ENCODE peak calls at places on chromosomes 2 and 18, in six cellular contexts. O is K562, E is H1, Y is SK-N-SH, T is GM12878, H is HepG2. W is an unnamed sample.

GRCh38 chr18:12907258-12907925 is 23.4 kb upstream of the PTPN2 start:
- DNase-seq in O (peak; percentile 29), E (no peak), Y (no peak), T (no peak), H (no peak), W (no peak)

GRCh38 chr2:74471332-74472065 is 981 bp downstream of the MRPL53 start:
- DNase-seq in O (no peak), E (no peak), Y (no peak), T (no peak), H (no peak), W (no peak)

GRCh38 chr2:64865073-64865830 is 123.9 kb upstream of the SLC1A4 start:
- DNase-seq in O (peak; percentile 60), E (no peak), Y (peak; percentile 95), T (no peak), H (no peak), W (no peak)

GRCh38 chr2:30871980-30872789 is 64.9 kb upstream of the CAPN13 start:
- DNase-seq in O (no peak), E (peak; percentile 23), Y (no peak), T (no peak), H (no peak), W (no peak)

GRCh38 chr2:220282221-220282620 is 654.8 kb downstream of the SLC4A3 start:
- DNase-seq in O (no peak), E (no peak), Y (no peak), T (no peak), H (no peak), W (no peak)

GRCh38 chr2:59462418-59463197 is 1090.8 kb downstream of the BCL11A start:
- DNase-seq in O (no peak), E (no peak), Y (no peak), T (no peak), H (no peak), W (peak; percentile 2)

GRCh38 chr18:75533954-75534353 is 106.5 kb upstream of the SMIM21 start:
- DNase-seq in O (no peak), E (no peak), Y (no peak), T (no peak), H (no peak), W (no peak)

GRCh38 chr2:6921321-6921922 is 4.2 kb downstream of the RNF144A start:
- DNase-seq in O (no peak), E (no peak), Y (no peak), T (no peak), H (peak; percentile 96), W (no peak)

GRCh38 chr2:7886665-7887064 is 795.2 kb upstream of the ID2 start:
- DNase-seq in O (no peak), E (no peak), Y (no peak), T (no peak), H (peak; percentile 42), W (no peak)

GRCh38 chr2:219300022-219300421 is 9.2 kb downstream of the PTPRN start:
- DNase-seq in O (no peak), E (no peak), Y (no peak), T (no peak), H (no peak), W (no peak)

GRCh38 chr2:11938196-11938595 is 191.8 kb downstream of the LPIN1 start:
- DNase-seq in O (no peak), E (no peak), Y (no peak), T (no peak), H (no peak), W (no peak)

GRCh38 chr2:45637440-45637839 is 14.0 kb upstream of the PRKCE start:
- DNase-seq in O (no peak), E (no peak), Y (no peak), T (peak; percentile 41), H (no peak), W (no peak)

GRCh38 chr2:31429759-31430438 is 15.4 kb upstream of the XDH start:
- DNase-seq in O (no peak), E (no peak), Y (no peak), T (no peak), H (no peak), W (no peak)

GRCh38 chr2:64204006-64204632 is 59.9 kb upstream of the PELI1 start:
- DNase-seq in O (no peak), E (no peak), Y (no peak), T (peak; percentile 88), H (no peak), W (no peak)

GRCh38 chr2:52632543-52632942 is 1135.1 kb upstream of the CHAC2 start:
- DNase-seq in O (no peak), E (no peak), Y (no peak), T (no peak), H (no peak), W (no peak)

DNA sequence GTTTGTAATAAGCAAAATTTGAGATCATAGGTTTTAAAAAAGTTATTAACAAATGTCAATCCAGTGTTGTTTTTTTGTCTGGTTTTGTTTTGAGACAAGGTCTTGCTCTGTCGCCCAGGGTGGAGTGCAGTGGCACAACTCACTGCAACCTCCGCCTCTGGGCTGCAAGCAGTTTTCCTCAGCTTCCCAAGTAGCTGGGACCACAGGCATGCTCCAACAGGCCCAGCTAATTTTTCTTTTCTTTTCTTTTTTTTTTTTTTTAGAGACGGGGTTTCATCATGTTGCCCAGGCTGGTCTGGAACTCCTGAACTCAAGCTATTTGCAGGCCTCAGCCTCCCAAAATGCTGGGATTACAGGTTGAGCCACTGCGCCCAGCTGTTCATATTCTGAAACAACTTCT is 31.3 kb downstream of the GALNT3 start:
- DNase-seq in O (no peak), E (no peak), Y (no peak), T (no peak), H (no peak), W (no peak)
- H3K4me3 ChIP-seq in O (no peak overlapping the region), E (no peak overlapping the region), Y (no peak overlapping the region), T (no peak overlapping the region), H (no peak overlapping the region), W (no peak overlapping the region)

DNA sequence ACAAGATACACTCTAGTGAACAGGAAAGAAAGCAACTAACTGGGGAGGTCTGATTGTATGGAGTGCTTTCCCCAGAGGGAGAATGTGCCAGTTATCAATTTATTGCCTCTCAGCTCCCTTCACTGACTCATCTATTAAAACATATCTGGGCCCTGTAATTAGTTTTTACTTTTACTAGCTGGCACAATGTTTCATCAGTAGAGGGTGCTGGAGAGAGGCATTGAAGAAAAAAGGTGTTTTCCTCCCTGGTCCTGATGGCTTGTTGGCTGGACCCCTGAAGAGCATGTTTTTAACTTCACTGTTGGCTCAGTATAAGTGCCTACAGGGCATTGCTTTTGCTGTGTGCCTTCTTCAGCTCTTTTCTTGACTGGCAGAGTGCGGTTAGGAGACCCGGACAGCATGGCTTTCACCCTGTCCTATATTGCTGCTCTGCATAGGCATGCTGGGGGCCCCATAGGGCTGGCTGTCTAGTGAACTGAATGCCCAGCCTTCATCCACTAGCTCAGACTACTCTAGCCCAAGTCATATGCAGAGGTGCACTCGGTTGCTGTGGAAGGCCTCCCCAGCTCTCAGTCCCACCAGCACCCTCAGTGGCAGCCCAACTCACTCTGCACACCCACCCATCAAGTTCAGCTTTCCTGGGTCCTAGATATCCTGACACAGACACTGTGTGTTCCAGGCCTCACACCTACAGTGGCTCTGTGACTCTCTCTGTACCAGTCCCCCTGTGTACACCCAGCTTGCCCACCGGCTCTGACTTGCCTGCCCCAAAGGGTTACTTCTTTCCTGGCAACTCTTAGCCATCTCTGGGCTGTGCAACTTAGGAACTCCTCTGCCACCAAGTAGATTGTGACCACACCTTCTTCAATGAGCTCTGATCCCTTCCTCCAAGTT is 62.3 kb upstream of the ACYP2 start:
- DNase-seq in O (peak; percentile 37), E (no peak), Y (no peak), T (no peak), H (no peak), W (no peak)
- H3K27ac ChIP-seq in O (no peak overlapping the region), E (no peak overlapping the region), Y (no peak overlapping the region), T (peak overlapping the region; percentile 50), H (no peak overlapping the region), W (no peak overlapping the region)

GRCh38 chr2:190277234-190278112 is 42.2 kb downstream of the HIBCH start:
- DNase-seq in O (peak; percentile 66), E (no peak), Y (peak; percentile 6), T (no peak), H (peak; percentile 32), W (no peak)
- TF ChIP-seq GABPA in O (no peak), E (no peak), Y (no peak), T (no peak), H (no peak), W (no peak)

GRCh38 chr18:79589601-79590091 is 90.0 kb upstream of the CTDP1 start:
- DNase-seq in O (no peak), E (no peak), Y (no peak), T (no peak), H (no peak), W (no peak)

GRCh38 chr18:79587298-79588125 is 92.1 kb upstream of the CTDP1 start:
- DNase-seq in O (no peak), E (no peak), Y (no peak), T (no peak), H (no peak), W (no peak)

GRCh38 chr18:79588131-79588635 is 91.4 kb upstream of the CTDP1 start:
- DNase-seq in O (no peak), E (no peak), Y (no peak), T (no peak), H (no peak), W (no peak)

GRCh38 chr18:79590191-79591039 is 89.2 kb upstream of the CTDP1 start:
- DNase-seq in O (no peak), E (no peak), Y (no peak), T (no peak), H (no peak), W (no peak)

GRCh38 chr18:79588636-79589481 is 90.7 kb upstream of the CTDP1 start:
- DNase-seq in O (no peak), E (no peak), Y (no peak), T (no peak), H (peak; percentile 47), W (no peak)
- H3K4me3 ChIP-seq in O (no peak overlapping the region), E (no peak overlapping the region), Y (no peak overlapping the region), T (no peak overlapping the region), H (peak overlapping the region; percentile 26), W (no peak overlapping the region)

DNA sequence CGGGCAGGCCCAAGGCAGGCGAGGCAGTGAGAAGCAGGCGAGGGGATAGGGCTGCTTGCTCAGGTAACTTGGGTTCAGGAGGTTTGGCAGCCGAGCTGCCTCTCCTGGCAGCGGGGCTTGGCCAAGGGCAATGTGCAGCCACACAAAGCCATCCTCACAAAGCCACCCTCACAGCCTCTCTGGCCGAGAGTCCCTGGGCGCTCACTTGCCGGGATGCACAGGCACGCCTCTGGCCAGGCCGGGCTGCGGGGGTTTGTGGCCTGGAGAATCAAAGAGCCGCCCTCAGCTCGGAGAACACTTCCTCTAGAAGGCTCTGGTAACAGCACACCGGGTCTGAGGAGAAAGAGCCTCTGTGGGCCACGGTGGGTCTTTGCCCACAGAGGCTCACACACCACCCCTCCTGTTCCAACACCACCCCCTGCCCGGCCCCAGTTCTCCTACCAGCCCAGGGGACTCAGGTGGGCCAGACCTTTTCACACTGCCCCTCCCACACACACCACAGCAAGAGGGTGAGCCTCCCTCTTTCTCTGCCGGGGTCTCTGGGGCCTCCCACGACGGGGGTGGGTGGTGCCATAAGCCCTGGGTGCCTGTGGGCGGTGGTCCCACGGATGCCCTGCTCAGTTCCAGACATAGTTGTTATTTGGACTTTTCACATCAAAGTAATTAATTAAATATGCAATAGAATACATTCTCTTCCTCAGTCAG is 186.9 kb downstream of the ZFP36L2 start:
- DNase-seq in O (no peak), E (no peak), Y (no peak), T (no peak), H (no peak), W (no peak)
- H3K27ac ChIP-seq in O (no peak overlapping the region), E (no peak overlapping the region), Y (no peak overlapping the region), T (no peak overlapping the region), H (no peak overlapping the region), W (no peak overlapping the region)

W was measured in HL-60.